ENCODE peak calls at places on chromosome 17, in ten cellular contexts. V is NCI-H460; G is stimulated activated CD4-positive, alpha-beta T cell treated with anti-CD3 and anti-CD28 coated beads, Interleukin-15, amount 100 ng/mL, for 1 hour; A is endothelial cell; B is thyroid gland; R is GM12864; I is upper lobe of right lung; M is stimulated activated effector memory CD8-positive, alpha-beta T cell treated with anti-CD3 and anti-CD28 coated beads, Interleukin-12 subunit alpha, Interleukin-12 subunit beta, amount 100 ng/mL, for 72 hours; U is NCI-H1105; Q is sciatic nerve. N is an unnamed sample.
A peak's percentile ranks its signal among the peaks of the same experiment; 100 is the strongest.

GRCh38 chr17:1583569-1583968 is 21.0 kb upstream of the PITPNA start:
- DNase-seq in V (no peak), G (no peak), A (no peak), B (no peak), R (no peak), I (no peak), M (no peak), U (no peak), Q (no peak), N (no peak)

GRCh38 chr17:2398188-2398587 is 2.7 kb downstream of the MNT start:
- DNase-seq in V (no peak), G (no peak), A (no peak), B (no peak), R (no peak), I (no peak), M (no peak), U (no peak), Q (no peak), N (no peak)

GRCh38 chr17:79305831-79306687 is 231.4 kb downstream of the ENGASE start:
- DNase-seq in V (no peak), G (no peak), A (no peak), B (peak; percentile 95), R (no peak), I (no peak), M (no peak), U (no peak), Q (no peak), N (no peak)

GRCh38 chr17:17528696-17529652 is 32.8 kb upstream of the RASD1 start:
- DNase-seq in V (no peak), G (no peak), A (no peak), B (peak; percentile 91), R (no peak), I (no peak), M (no peak), U (no peak), Q (no peak), N (peak; percentile 64)

GRCh38 chr17:8158267-8159031 is 4.3 kb downstream of the VAMP2 start:
- DNase-seq in V (peak; percentile 88), G (peak; percentile 65), A (peak; percentile 93), B (peak; percentile 94), R (peak; percentile 71), I (peak; percentile 92), M (peak; percentile 95), U (peak; percentile 56), Q (peak; percentile 96), N (peak; percentile 91)

GRCh38 chr17:68482576-68483001 is 25.3 kb upstream of the WIPI1 start:
- DNase-seq in V (no peak), G (no peak), A (no peak), B (no peak), R (no peak), I (no peak), M (no peak), U (no peak), Q (no peak), N (no peak)

GRCh38 chr17:20313891-20314290 is 153.4 kb downstream of the LGALS9B start:
- DNase-seq in V (no peak), G (no peak), A (no peak), B (no peak), R (no peak), I (no peak), M (no peak), U (no peak), Q (no peak), N (no peak)

GRCh38 chr17:17041018-17041521 is 1.2 kb upstream of the MPRIP start:
- DNase-seq in V (no peak), G (no peak), A (no peak), B (no peak), R (no peak), I (peak; percentile 35), M (no peak), U (no peak), Q (no peak), N (no peak)

GRCh38 chr17:56832446-56832845 is 1.3 kb downstream of the C17orf67 start:
- DNase-seq in V (no peak), G (no peak), A (no peak), B (no peak), R (no peak), I (no peak), M (no peak), U (no peak), Q (no peak), N (no peak)

GRCh38 chr17:27651411-27652345 is 20.7 kb downstream of the LGALS9 start:
- DNase-seq in V (peak; percentile 37), G (peak; percentile 32), A (peak; percentile 69), B (peak; percentile 44), R (no peak), I (no peak), M (peak; percentile 86), U (no peak), Q (peak; percentile 85), N (peak; percentile 62)

GRCh38 chr17:52383493-52384100 is 225.1 kb upstream of the CA10 start:
- DNase-seq in V (peak; percentile 20), G (no peak), A (peak; percentile 63), B (peak; percentile 28), R (peak; percentile 4), I (no peak), M (peak; percentile 48), U (peak; percentile 33), Q (no peak), N (no peak)

GRCh38 chr17:15298176-15298575 is 33.0 kb upstream of the PMP22 start:
- DNase-seq in V (no peak), G (no peak), A (no peak), B (no peak), R (no peak), I (no peak), M (no peak), U (no peak), Q (no peak), N (no peak)

GRCh38 chr17:35242158-35242804 is 591 bp upstream of the SLFN5 start:
- DNase-seq in V (peak; percentile 42), G (peak; percentile 65), A (peak; percentile 37), B (peak; percentile 86), R (peak; percentile 63), I (peak; percentile 89), M (peak; percentile 88), U (peak; percentile 62), Q (peak; percentile 72), N (peak; percentile 77)

GRCh38 chr17:33269337-33270060 is 23.6 kb downstream of the ASIC2 start:
- DNase-seq in V (no peak), G (no peak), A (no peak), B (no peak), R (no peak), I (no peak), M (no peak), U (no peak), Q (no peak), N (no peak)

GRCh38 chr17:37338847-37339246 is 36.9 kb upstream of the C17orf78 start:
- DNase-seq in V (no peak), G (no peak), A (no peak), B (no peak), R (no peak), I (no peak), M (no peak), U (no peak), Q (no peak), N (no peak)

GRCh38 chr17:54745239-54745638 is 155.4 kb upstream of the TOM1L1 start:
- DNase-seq in V (no peak), G (no peak), A (no peak), B (peak; percentile 25), R (no peak), I (no peak), M (no peak), U (no peak), Q (no peak), N (no peak)

GRCh38 chr17:47719411-47720152 is 13.5 kb upstream of the TBX21 start:
- DNase-seq in V (no peak), G (no peak), A (no peak), B (no peak), R (no peak), I (no peak), M (peak; percentile 94), U (no peak), Q (no peak), N (no peak)

GRCh38 chr17:83190601-83191387 is 111.4 kb downstream of the METRNL start:
- DNase-seq in V (no peak), G (no peak), A (no peak), B (no peak), R (no peak), I (no peak), M (peak; percentile 41), U (no peak), Q (peak; percentile 60), N (peak; percentile 10)